ENCODE peak calls at places on chromosomes 7 and 10, in seven cellular contexts. Z is hepatocyte, E is kidney epithelial cell, V is MM.1S, H is AG09309, R is A549, I is endodermal cell. B is an unnamed sample.

GRCh38 chr7:116801092-116801710 is 61.2 kb upstream of the CAPZA2 start:
- DNase-seq in Z (peak; percentile 37), E (peak; percentile 81), I (no peak), V (no peak), H (no peak), R (peak; percentile 62), B (no peak)

GRCh38 chr7:142646274-142646895 is 102.9 kb upstream of the PRSS1 start:
- DNase-seq in Z (no peak), I (no peak), V (no peak), R (no peak), E (no peak), H (no peak), B (no peak)

GRCh38 chr7:95427914-95428516 is 6.8 kb downstream of the PON2 start:
- DNase-seq in H (no peak), V (no peak), I (no peak), E (no peak), R (no peak), Z (no peak), B (no peak)

GRCh38 chr7:28174901-28175661 is 5.5 kb downstream of the JAZF1 start:
- DNase-seq in R (no peak), E (no peak), I (no peak), V (no peak), H (no peak), Z (no peak), B (no peak)

GRCh38 chr7:2445047-2445446 is 31.2 kb downstream of the GRIFIN start:
- DNase-seq in R (no peak), Z (no peak), I (no peak), E (no peak), V (no peak), H (no peak), B (no peak)

GRCh38 chr7:119197872-119198527 is 973.5 kb downstream of the ANKRD7 start:
- DNase-seq in V (peak; percentile 76), Z (peak; percentile 85), H (no peak), E (peak; percentile 37), I (peak; percentile 75), R (peak; percentile 1), B (peak; percentile 61)

GRCh38 chr10:1155791-1156615 is 99.8 kb downstream of the WDR37 start:
- DNase-seq in Z (no peak), E (no peak), I (peak; percentile 37), V (no peak), H (no peak), R (no peak), B (no peak)

GRCh38 chr10:113751116-113751728 is at the start of gene PLEKHS1:
- DNase-seq in R (no peak), H (peak; percentile 3), Z (no peak), I (no peak), E (no peak), V (peak; percentile 7), B (no peak)

GRCh38 chr7:73397521-73397934 is 36.0 kb upstream of the FZD9 start:
- DNase-seq in R (no peak), Z (peak; percentile 21), E (no peak), I (peak; percentile 81), V (no peak), H (no peak), B (no peak)

GRCh38 chr10:106242301-106242700 is 922.2 kb downstream of the SORCS1 start:
- DNase-seq in H (no peak), V (no peak), R (no peak), E (no peak), Z (no peak), I (no peak), B (no peak)

GRCh38 chr7:28497026-28497425 is 84.7 kb downstream of the CREB5 start:
- DNase-seq in I (no peak), Z (no peak), R (no peak), V (no peak), H (no peak), E (no peak), B (no peak)

GRCh38 chr7:2621061-2621828 is 10.5 kb upstream of the TTYH3 start:
- DNase-seq in H (no peak), E (no peak), Z (peak; percentile 83), I (peak; percentile 89), R (no peak), V (no peak), B (no peak)

GRCh38 chr7:124276005-124276606 is 243.2 kb upstream of the TMEM229A start:
- DNase-seq in E (no peak), R (peak; percentile 1), V (peak; percentile 55), H (no peak), Z (peak; percentile 41), I (peak; percentile 87), B (peak; percentile 57)

GRCh38 chr7:24054231-24054630 is 229.8 kb upstream of the NPY start:
- DNase-seq in V (no peak), H (no peak), I (no peak), E (no peak), R (no peak), Z (no peak), B (no peak)

GRCh38 chr7:149692557-149692982 is 80.8 kb downstream of the ZNF467 start:
- DNase-seq in Z (no peak), R (no peak), V (no peak), I (peak; percentile 76), E (no peak), H (no peak), B (no peak)

GRCh38 chr7:139626817-139627216 is 103.3 kb downstream of the CLEC2L start:
- DNase-seq in H (no peak), E (no peak), Z (no peak), I (no peak), V (no peak), R (no peak), B (no peak)

GRCh38 chr7:155297517-155298287 is at the start of gene INSIG1:
- DNase-seq in Z (peak; percentile 98), H (peak; percentile 61), I (peak; percentile 96), V (peak; percentile 97), R (peak; percentile 86), E (peak; percentile 32), B (peak; percentile 97)

GRCh38 chr10:32163076-32163773 is 107.0 kb upstream of the KIF5B start:
- DNase-seq in E (no peak), H (no peak), R (no peak), V (no peak), Z (no peak), I (no peak), B (no peak)

GRCh38 chr7:156022483-156023459 is 210.5 kb upstream of the SHH start:
- DNase-seq in H (no peak), R (no peak), Z (no peak), I (peak; percentile 34), E (no peak), V (no peak), B (no peak)

GRCh38 chr7:33091641-33092191 is 17.5 kb downstream of the RP9 start:
- DNase-seq in I (peak; percentile 70), R (no peak), E (no peak), Z (no peak), V (no peak), H (no peak), B (no peak)

GRCh38 chr7:19284596-19285300 is 139.5 kb upstream of the FERD3L start:
- DNase-seq in E (no peak), Z (no peak), V (no peak), R (no peak), H (peak; percentile 63), I (no peak), B (no peak)

DNA sequence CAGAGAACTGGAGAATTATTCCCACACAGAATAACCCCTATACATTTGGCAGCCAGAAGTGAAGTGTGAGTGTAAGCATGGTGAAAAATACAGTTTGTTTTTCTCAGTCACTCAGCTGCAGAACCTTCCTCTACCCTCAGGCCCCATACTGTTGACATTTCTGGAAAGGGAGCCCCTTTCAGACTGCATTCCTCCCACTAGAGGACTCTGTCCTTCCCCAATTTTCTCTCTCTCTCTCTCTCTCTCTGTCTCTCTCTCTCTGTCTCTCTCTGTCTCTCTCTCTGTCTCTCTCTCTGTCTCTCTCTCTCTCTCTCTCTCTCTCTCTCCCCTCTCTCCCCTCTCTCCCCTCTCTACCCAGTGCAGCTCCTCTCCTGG is 86.8 kb upstream of the STEAP1B start:
- DNase-seq in H (no peak), R (no peak), I (peak; percentile 78), Z (peak; percentile 58), V (no peak), E (no peak), B (no peak)
- TF ChIP-seq CTCF in H (peak; percentile 56), R (peak; percentile 36), I (peak; percentile 75), Z (peak; percentile 52), V (peak; percentile 42), E (peak; percentile 53), B (no peak)

GRCh38 chr7:30751696-30752273 is at the start of gene INMT:
- DNase-seq in R (no peak), V (no peak), E (no peak), H (no peak), Z (no peak), I (peak; percentile 42), B (no peak)
- H3K4me3 ChIP-seq in R (no peak within 1 kb of the TSS), V (no peak within 1 kb of the TSS), E (no peak within 1 kb of the TSS), H (no peak within 1 kb of the TSS), Z (no peak within 1 kb of the TSS), I (peak within 1 kb of the TSS; percentile 35), B (no peak within 1 kb of the TSS)

GRCh38 chr10:92638037-92638436 is 45.1 kb downstream of the KIF11 start:
- DNase-seq in I (no peak), R (no peak), V (no peak), H (no peak), Z (no peak), E (no peak), B (no peak)

GRCh38 chr10:92641492-92641891 is 48.3 kb upstream of the HHEX start:
- DNase-seq in H (no peak), R (no peak), I (no peak), Z (no peak), E (no peak), V (no peak), B (no peak)

DNA sequence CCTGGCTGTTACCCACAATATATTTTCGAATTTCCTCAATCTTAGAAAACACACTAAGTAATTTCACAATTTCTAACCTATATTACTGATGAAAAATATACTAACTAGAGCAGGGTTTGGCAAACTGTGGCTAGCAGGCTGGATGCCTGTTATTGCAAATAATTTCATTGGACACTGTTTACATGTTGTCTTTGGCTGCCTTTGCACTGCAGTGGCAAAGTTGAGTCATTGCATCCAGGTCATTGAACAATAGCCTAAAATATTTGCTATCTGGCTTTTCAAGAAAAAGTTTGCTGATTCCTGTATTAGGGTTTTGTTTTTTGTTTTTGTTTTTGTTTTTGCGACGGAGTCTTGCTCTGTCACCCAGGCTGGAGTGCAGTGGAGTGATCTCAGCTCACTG is 47.2 kb downstream of the KIF11 start:
- DNase-seq in R (peak; percentile 7), H (peak; percentile 5), I (no peak), Z (no peak), V (no peak), E (no peak), B (no peak)
- TF ChIP-seq CTCF in R (no peak), H (no peak), I (peak; percentile 31), Z (no peak), V (no peak), E (no peak), B (no peak)

GRCh38 chr10:70671229-70671588 is 1.1 kb upstream of the ADAMTS14 start:
- DNase-seq in E (no peak), R (no peak), I (no peak), Z (no peak), V (no peak), H (no peak), B (no peak)

GRCh38 chr10:70672993-70673928 is 955 bp downstream of the ADAMTS14 start:
- DNase-seq in E (no peak), H (peak; percentile 71), Z (peak; percentile 26), I (no peak), V (no peak), R (peak; percentile 25), B (no peak)

GRCh38 chr10:70669732-70670317 is 2.5 kb upstream of the ADAMTS14 start:
- DNase-seq in H (no peak), V (no peak), I (no peak), Z (no peak), R (no peak), E (no peak), B (no peak)

GRCh38 chr10:70672165-70672992 is at the start of gene ADAMTS14:
- DNase-seq in E (no peak), V (peak; percentile 50), R (peak; percentile 33), I (peak; percentile 84), Z (peak; percentile 62), H (no peak), B (no peak)

GRCh38 chr10:70671619-70672164 is 614 bp upstream of the ADAMTS14 start:
- DNase-seq in Z (no peak), R (no peak), E (no peak), V (no peak), I (no peak), H (no peak), B (no peak)
- H3K4me3 ChIP-seq in Z (no peak overlapping the region), R (peak overlapping the region; percentile 43), E (peak overlapping the region; percentile 26), V (peak overlapping the region; percentile 57), I (peak overlapping the region; percentile 55), H (peak overlapping the region; percentile 48), B (no peak overlapping the region)